ENCODE peak calls at places on chromosomes 13 and 19, in eight cellular contexts. One of them, this sample, is unnamed.

GRCh38 chr13:79668353-79668752 is 187.4 kb downstream of the NDFIP2 start:
- DNase-seq in neural progenitor cell: no peak
- DNase-seq in mammary epithelial cell: no peak
- DNase-seq in pancreas: no peak
- DNase-seq in adrenal gland: no peak
- DNase-seq in tibial artery: no peak
- DNase-seq in osteoblast: no peak
- DNase-seq in fibroblast of lung: no peak
- DNase-seq in this sample: no peak

GRCh38 chr19:46133101-46133627 is 8.7 kb upstream of the IGFL3 start:
- DNase-seq in fibroblast of lung: peak; percentile 100
- DNase-seq in tibial artery: no peak
- DNase-seq in neural progenitor cell: peak; percentile 83
- DNase-seq in adrenal gland: peak; percentile 27
- DNase-seq in pancreas: peak; percentile 23
- DNase-seq in mammary epithelial cell: peak; percentile 92
- DNase-seq in osteoblast: no peak
- DNase-seq in this sample: peak; percentile 21

GRCh38 chr19:28319918-28320317 is 893.0 kb downstream of the UQCRFS1 start:
- DNase-seq in fibroblast of lung: no peak
- DNase-seq in pancreas: no peak
- DNase-seq in tibial artery: no peak
- DNase-seq in mammary epithelial cell: no peak
- DNase-seq in adrenal gland: no peak
- DNase-seq in neural progenitor cell: no peak
- DNase-seq in osteoblast: no peak
- DNase-seq in this sample: no peak

GRCh38 chr19:52473655-52474350 is 20.4 kb downstream of the ZNF578 start:
- DNase-seq in neural progenitor cell: no peak
- DNase-seq in mammary epithelial cell: no peak
- DNase-seq in fibroblast of lung: no peak
- DNase-seq in pancreas: no peak
- DNase-seq in osteoblast: no peak
- DNase-seq in adrenal gland: no peak
- DNase-seq in tibial artery: no peak
- DNase-seq in this sample: no peak

GRCh38 chr13:97802213-97802612 is 151.3 kb upstream of the IPO5 start:
- DNase-seq in tibial artery: no peak
- DNase-seq in osteoblast: no peak
- DNase-seq in fibroblast of lung: no peak
- DNase-seq in adrenal gland: no peak
- DNase-seq in neural progenitor cell: no peak
- DNase-seq in mammary epithelial cell: no peak
- DNase-seq in pancreas: no peak
- DNase-seq in this sample: no peak

GRCh38 chr13:113648218-113648615 is 9.8 kb downstream of the ATP4B start:
- DNase-seq in osteoblast: peak; percentile 67
- DNase-seq in tibial artery: peak; percentile 62
- DNase-seq in neural progenitor cell: no peak
- DNase-seq in mammary epithelial cell: no peak
- DNase-seq in adrenal gland: no peak
- DNase-seq in pancreas: no peak
- DNase-seq in fibroblast of lung: no peak
- DNase-seq in this sample: no peak

GRCh38 chr19:42655748-42656147 is 61.0 kb upstream of the CEACAM8 start:
- DNase-seq in mammary epithelial cell: no peak
- DNase-seq in tibial artery: no peak
- DNase-seq in neural progenitor cell: no peak
- DNase-seq in fibroblast of lung: no peak
- DNase-seq in pancreas: peak; percentile 69
- DNase-seq in osteoblast: no peak
- DNase-seq in adrenal gland: peak; percentile 32
- DNase-seq in this sample: no peak

GRCh38 chr13:95275322-95276118 is 25.7 kb downstream of the ABCC4 start:
- DNase-seq in mammary epithelial cell: no peak
- DNase-seq in osteoblast: no peak
- DNase-seq in adrenal gland: no peak
- DNase-seq in tibial artery: no peak
- DNase-seq in pancreas: no peak
- DNase-seq in fibroblast of lung: peak; percentile 67
- DNase-seq in neural progenitor cell: no peak
- DNase-seq in this sample: peak; percentile 15

GRCh38 chr13:31629085-31629785 is 110.1 kb upstream of the RXFP2 start:
- DNase-seq in neural progenitor cell: no peak
- DNase-seq in tibial artery: no peak
- DNase-seq in mammary epithelial cell: peak; percentile 30
- DNase-seq in osteoblast: no peak
- DNase-seq in adrenal gland: no peak
- DNase-seq in fibroblast of lung: peak; percentile 70
- DNase-seq in pancreas: no peak
- DNase-seq in this sample: no peak

GRCh38 chr19:8251025-8251472 is 41.9 kb downstream of the CERS4 start:
- DNase-seq in neural progenitor cell: no peak
- DNase-seq in tibial artery: peak; percentile 88
- DNase-seq in mammary epithelial cell: peak; percentile 35
- DNase-seq in pancreas: peak; percentile 75
- DNase-seq in adrenal gland: no peak
- DNase-seq in fibroblast of lung: peak; percentile 55
- DNase-seq in osteoblast: peak; percentile 83
- DNase-seq in this sample: peak; percentile 99

GRCh38 chr13:59879281-59879680 is 284.4 kb downstream of the DIAPH3 start:
- DNase-seq in fibroblast of lung: no peak
- DNase-seq in adrenal gland: no peak
- DNase-seq in mammary epithelial cell: no peak
- DNase-seq in neural progenitor cell: no peak
- DNase-seq in osteoblast: no peak
- DNase-seq in pancreas: no peak
- DNase-seq in tibial artery: no peak
- DNase-seq in this sample: no peak

GRCh38 chr13:47904239-47904638 is 96.8 kb downstream of the SUCLA2 start:
- DNase-seq in osteoblast: no peak
- DNase-seq in fibroblast of lung: no peak
- DNase-seq in tibial artery: no peak
- DNase-seq in adrenal gland: peak; percentile 49
- DNase-seq in neural progenitor cell: no peak
- DNase-seq in mammary epithelial cell: no peak
- DNase-seq in pancreas: no peak
- DNase-seq in this sample: no peak

GRCh38 chr19:3282155-3282554 is 57.7 kb downstream of the CELF5 start:
- DNase-seq in tibial artery: no peak
- DNase-seq in mammary epithelial cell: no peak
- DNase-seq in neural progenitor cell: no peak
- DNase-seq in pancreas: no peak
- DNase-seq in adrenal gland: no peak
- DNase-seq in fibroblast of lung: no peak
- DNase-seq in osteoblast: peak; percentile 85
- DNase-seq in this sample: no peak

GRCh38 chr19:3281026-3281425 is 56.6 kb downstream of the CELF5 start:
- DNase-seq in pancreas: no peak
- DNase-seq in fibroblast of lung: no peak
- DNase-seq in tibial artery: no peak
- DNase-seq in adrenal gland: no peak
- DNase-seq in mammary epithelial cell: no peak
- DNase-seq in osteoblast: peak; percentile 72
- DNase-seq in neural progenitor cell: no peak
- DNase-seq in this sample: no peak

GRCh38 chr19:3283886-3284657 is 59.6 kb downstream of the CELF5 start:
- DNase-seq in fibroblast of lung: no peak
- DNase-seq in neural progenitor cell: no peak
- DNase-seq in mammary epithelial cell: no peak
- DNase-seq in adrenal gland: no peak
- DNase-seq in tibial artery: no peak
- DNase-seq in osteoblast: peak; percentile 65
- DNase-seq in pancreas: no peak
- DNase-seq in this sample: no peak

GRCh38 chr19:3283246-3283751 is 58.8 kb downstream of the CELF5 start:
- DNase-seq in neural progenitor cell: no peak
- DNase-seq in adrenal gland: no peak
- DNase-seq in pancreas: no peak
- DNase-seq in mammary epithelial cell: no peak
- DNase-seq in tibial artery: no peak
- DNase-seq in fibroblast of lung: no peak
- DNase-seq in osteoblast: peak; percentile 22
- DNase-seq in this sample: no peak

GRCh38 chr19:3282564-3282963 is 58.1 kb downstream of the CELF5 start:
- DNase-seq in fibroblast of lung: no peak
- DNase-seq in pancreas: no peak
- DNase-seq in neural progenitor cell: no peak
- DNase-seq in mammary epithelial cell: no peak
- DNase-seq in tibial artery: no peak
- DNase-seq in adrenal gland: no peak
- DNase-seq in osteoblast: peak; percentile 48
- DNase-seq in this sample: no peak
- H3K4me3 ChIP-seq in fibroblast of lung: no peak overlapping the region
- H3K4me3 ChIP-seq in pancreas: no peak overlapping the region
- H3K4me3 ChIP-seq in neural progenitor cell: no peak overlapping the region
- H3K4me3 ChIP-seq in mammary epithelial cell: no peak overlapping the region
- H3K4me3 ChIP-seq in tibial artery: no peak overlapping the region
- H3K4me3 ChIP-seq in adrenal gland: no peak overlapping the region
- H3K4me3 ChIP-seq in osteoblast: no peak overlapping the region
- H3K4me3 ChIP-seq in this sample: no peak overlapping the region

GRCh38 chr19:35168261-35168660 is 13.7 kb downstream of the FXYD5 start:
- DNase-seq in neural progenitor cell: no peak
- DNase-seq in adrenal gland: no peak
- DNase-seq in tibial artery: no peak
- DNase-seq in fibroblast of lung: peak; percentile 21
- DNase-seq in osteoblast: no peak
- DNase-seq in pancreas: no peak
- DNase-seq in mammary epithelial cell: peak; percentile 89
- DNase-seq in this sample: no peak
- H3K36me3 ChIP-seq in neural progenitor cell: no peaks in the 10 kb centered on the region
- H3K36me3 ChIP-seq in adrenal gland: no peaks in the 10 kb centered on the region
- H3K36me3 ChIP-seq in tibial artery: peaks cover 40% of the 10 kb centered on the region
- H3K36me3 ChIP-seq in fibroblast of lung: peaks cover 22% of the 10 kb centered on the region
- H3K36me3 ChIP-seq in osteoblast: peaks cover 43% of the 10 kb centered on the region
- H3K36me3 ChIP-seq in pancreas: no peaks in the 10 kb centered on the region
- H3K36me3 ChIP-seq in mammary epithelial cell: peaks cover 36% of the 10 kb centered on the region
- H3K36me3 ChIP-seq in this sample: peaks cover 6% of the 10 kb centered on the region

DNA sequence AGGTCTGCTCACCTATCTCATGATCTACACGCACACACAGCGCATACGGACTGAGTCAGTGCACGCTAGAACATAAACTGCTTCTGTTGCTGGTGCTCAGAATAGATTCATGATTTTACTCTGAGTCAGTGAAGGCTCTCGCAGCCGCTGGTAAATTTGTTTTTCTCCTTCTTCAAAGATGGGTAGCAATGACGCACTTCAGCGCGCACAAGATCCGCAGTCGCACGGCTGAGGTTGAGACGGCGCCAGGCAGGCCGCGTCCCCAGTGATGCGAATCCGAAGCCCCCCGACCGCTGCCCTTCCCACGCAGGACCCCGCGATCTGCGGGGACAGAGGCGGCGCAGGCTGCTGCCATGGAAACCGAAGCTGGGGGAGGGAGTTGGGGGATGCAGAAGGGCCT is 103.7 kb upstream of the USP29 start:
- DNase-seq in adrenal gland: no peak
- DNase-seq in neural progenitor cell: no peak
- DNase-seq in osteoblast: no peak
- DNase-seq in fibroblast of lung: no peak
- DNase-seq in mammary epithelial cell: no peak
- DNase-seq in pancreas: no peak
- DNase-seq in tibial artery: no peak
- DNase-seq in this sample: no peak
- H3K27ac ChIP-seq in adrenal gland: no peak overlapping the region
- H3K27ac ChIP-seq in neural progenitor cell: no peak overlapping the region
- H3K27ac ChIP-seq in osteoblast: no peak overlapping the region
- H3K27ac ChIP-seq in fibroblast of lung: no peak overlapping the region
- H3K27ac ChIP-seq in mammary epithelial cell: no peak overlapping the region
- H3K27ac ChIP-seq in pancreas: no peak overlapping the region
- H3K27ac ChIP-seq in tibial artery: no peak overlapping the region
- H3K27ac ChIP-seq in this sample: no peak overlapping the region

DNA sequence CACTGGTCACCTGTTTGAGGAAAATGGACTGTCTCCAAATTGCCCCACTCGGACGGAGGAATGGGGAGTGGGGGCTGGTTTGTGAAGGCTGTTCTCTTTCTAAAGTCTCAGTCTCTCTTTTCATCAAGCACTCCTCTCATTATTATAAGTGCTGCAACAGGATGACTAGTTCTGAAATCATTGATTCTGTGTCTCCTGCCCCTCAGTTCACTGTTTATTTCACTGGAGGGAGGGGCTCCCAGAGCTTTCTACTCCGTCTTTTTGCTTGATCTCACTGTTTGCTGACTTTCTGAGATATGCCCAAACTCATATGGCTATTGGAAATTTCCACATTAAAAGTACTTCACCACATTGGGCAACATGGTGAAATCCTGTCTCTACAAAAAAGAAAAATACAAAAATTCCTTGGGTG is 20.5 kb upstream of the CD70 start:
- DNase-seq in mammary epithelial cell: peak; percentile 59
- DNase-seq in adrenal gland: no peak
- DNase-seq in tibial artery: no peak
- DNase-seq in neural progenitor cell: no peak
- DNase-seq in fibroblast of lung: no peak
- DNase-seq in osteoblast: peak; percentile 86
- DNase-seq in pancreas: no peak
- DNase-seq in this sample: no peak
- H3K4me3 ChIP-seq in mammary epithelial cell: peak overlapping the region; percentile 0
- H3K4me3 ChIP-seq in adrenal gland: no peak overlapping the region
- H3K4me3 ChIP-seq in tibial artery: no peak overlapping the region
- H3K4me3 ChIP-seq in neural progenitor cell: no peak overlapping the region
- H3K4me3 ChIP-seq in fibroblast of lung: no peak overlapping the region
- H3K4me3 ChIP-seq in osteoblast: peak overlapping the region; percentile 30
- H3K4me3 ChIP-seq in pancreas: no peak overlapping the region
- H3K4me3 ChIP-seq in this sample: no peak overlapping the region

DNA sequence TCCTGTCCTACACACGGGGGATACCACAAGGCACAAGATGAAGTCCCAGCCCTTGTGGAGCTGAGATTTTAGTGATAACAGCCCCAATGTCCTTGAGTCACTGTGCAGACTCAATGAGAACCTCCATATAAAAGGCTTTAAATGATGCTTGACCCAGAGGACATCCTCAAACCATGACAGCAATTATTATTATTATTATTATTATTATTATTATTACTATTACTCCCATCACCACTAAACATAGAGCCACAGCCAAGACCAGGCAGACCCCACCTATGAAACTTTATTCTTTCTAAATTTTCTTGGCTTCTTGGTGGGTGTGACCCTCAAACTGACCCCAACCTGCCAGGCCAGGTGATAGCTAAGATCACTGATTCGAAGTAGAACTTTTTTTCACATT is 11.1 kb downstream of the C19orf47 start:
- DNase-seq in mammary epithelial cell: no peak
- DNase-seq in pancreas: no peak
- DNase-seq in tibial artery: no peak
- DNase-seq in neural progenitor cell: no peak
- DNase-seq in adrenal gland: no peak
- DNase-seq in osteoblast: peak; percentile 73
- DNase-seq in fibroblast of lung: no peak
- DNase-seq in this sample: no peak
- H3K36me3 ChIP-seq in mammary epithelial cell: peaks cover 8% of the 10 kb centered on the region
- H3K36me3 ChIP-seq in pancreas: no peaks in the 10 kb centered on the region
- H3K36me3 ChIP-seq in tibial artery: peaks cover 42% of the 10 kb centered on the region
- H3K36me3 ChIP-seq in neural progenitor cell: no peaks in the 10 kb centered on the region
- H3K36me3 ChIP-seq in adrenal gland: no peaks in the 10 kb centered on the region
- H3K36me3 ChIP-seq in osteoblast: peaks cover 12% of the 10 kb centered on the region
- H3K36me3 ChIP-seq in fibroblast of lung: peaks cover 5% of the 10 kb centered on the region
- H3K36me3 ChIP-seq in this sample: peaks cover 22% of the 10 kb centered on the region

This sample was measured in thyroid gland.